ENCODE peak calls at places on chromosomes 3 and 15, in nine cellular contexts. A is body of pancreas, V is HFF-Myc, I is lower leg skin, N is adrenal gland, E is uterus, U is hepatocyte, X is heart right ventricle, Y is DND-41. C is an unnamed sample.

GRCh38 chr3:126389112-126389791 is 5.5 kb upstream of the CFAP100 start:
- DNase-seq in A (peak; percentile 94), V (peak; percentile 32), I (peak; percentile 98), N (peak; percentile 98), E (peak; percentile 88), U (peak; percentile 95), X (peak; percentile 85), Y (no peak), C (peak; percentile 70)

GRCh38 chr15:51425517-51426033 is 84.1 kb downstream of the GLDN start:
- DNase-seq in A (no peak), V (no peak), I (no peak), N (no peak), E (no peak), U (no peak), X (no peak), Y (no peak), C (no peak)

GRCh38 chr3:33883538-33884203 is 85.2 kb downstream of the PDCD6IP start:
- DNase-seq in A (no peak), V (peak; percentile 24), I (no peak), N (no peak), E (no peak), U (peak; percentile 60), X (peak; percentile 24), Y (peak; percentile 17), C (peak; percentile 51)

GRCh38 chr3:110984456-110985250 is 87.0 kb upstream of the NECTIN3 start:
- DNase-seq in A (no peak), V (no peak), I (no peak), N (no peak), E (no peak), U (no peak), X (no peak), Y (no peak), C (no peak)

GRCh38 chr3:111952866-111953450 is 25.9 kb upstream of the ABHD10 start:
- DNase-seq in A (no peak), V (no peak), I (no peak), N (no peak), E (no peak), U (no peak), X (no peak), Y (no peak), C (no peak)

GRCh38 chr15:39376371-39376909 is 204.4 kb upstream of the THBS1 start:
- DNase-seq in A (no peak), V (no peak), I (no peak), N (no peak), E (no peak), U (no peak), X (no peak), Y (no peak), C (no peak)

GRCh38 chr3:21158801-21159564 is 592.0 kb downstream of the ZNF385D start:
- DNase-seq in A (no peak), V (peak; percentile 27), I (no peak), N (no peak), E (no peak), U (peak; percentile 4), X (no peak), Y (no peak), C (no peak)

GRCh38 chr3:155219106-155219505 is 74.4 kb downstream of the STRIT1 start:
- DNase-seq in A (no peak), V (no peak), I (no peak), N (no peak), E (no peak), U (no peak), X (no peak), Y (no peak), C (no peak)

GRCh38 chr3:185939721-185940120 is 1.9 kb upstream of the TRA2B start:
- DNase-seq in A (no peak), V (no peak), I (no peak), N (no peak), E (no peak), U (no peak), X (no peak), Y (no peak), C (no peak)

GRCh38 chr3:185934726-185935464 is 2.9 kb downstream of the TRA2B start:
- DNase-seq in A (no peak), V (no peak), I (no peak), N (no peak), E (no peak), U (no peak), X (no peak), Y (no peak), C (no peak)

GRCh38 chr3:185936814-185937688 is 763 bp downstream of the TRA2B start:
- DNase-seq in A (peak; percentile 91), V (peak; percentile 72), I (peak; percentile 97), N (peak; percentile 96), E (peak; percentile 88), U (peak; percentile 94), X (peak; percentile 92), Y (peak; percentile 90), C (peak; percentile 94)

GRCh38 chr3:185935465-185936263 is 2.1 kb downstream of the TRA2B start:
- DNase-seq in A (no peak), V (no peak), I (no peak), N (no peak), E (no peak), U (no peak), X (no peak), Y (no peak), C (no peak)

DNA sequence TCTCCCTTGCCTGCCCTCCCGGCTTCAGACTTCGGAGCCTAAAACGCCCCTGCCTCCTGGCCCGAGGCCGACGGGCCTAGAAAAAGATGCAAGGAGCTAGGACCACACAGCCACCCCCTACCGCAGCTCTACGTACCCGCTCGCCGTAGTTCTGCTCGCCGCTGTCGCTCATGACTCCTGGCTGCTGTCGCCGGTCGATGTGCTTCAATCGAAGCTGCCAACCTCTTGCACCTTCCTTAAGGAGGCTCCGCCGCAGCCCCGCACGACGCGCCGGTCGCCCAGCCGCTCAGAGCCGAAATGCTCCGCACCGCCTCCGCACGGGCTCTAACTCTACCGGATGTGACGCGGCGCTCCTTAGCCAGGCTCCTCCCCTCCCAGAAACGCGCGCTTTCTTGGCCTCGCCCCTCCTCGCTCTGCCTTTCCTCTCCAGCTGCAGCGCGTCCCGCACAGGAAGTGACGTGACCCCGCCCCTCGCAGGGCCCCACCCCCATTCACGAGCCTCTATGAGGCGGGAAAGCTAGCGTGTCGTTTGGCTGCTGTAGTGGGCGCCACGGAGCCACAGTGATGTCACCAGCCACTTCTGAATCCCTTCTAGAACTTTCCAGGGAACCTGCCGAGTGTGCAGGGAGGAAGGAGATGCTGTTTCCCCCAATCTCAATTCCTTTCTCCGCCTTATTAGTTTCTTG is at the start of gene TRA2B:
- DNase-seq in A (peak; percentile 99), V (peak; percentile 92), I (peak; percentile 100), N (peak; percentile 99), E (peak; percentile 99), U (peak; percentile 99), X (peak; percentile 99), Y (peak; percentile 99), C (peak; percentile 99)
- TF ChIP-seq CTCF in A (peak; percentile 27), V (no peak), I (no peak), N (peak; percentile 16), E (peak; percentile 6), U (peak; percentile 43), X (peak; percentile 12), Y (peak; percentile 61), C (peak; percentile 11)

GRCh38 chr3:189325454-189325853 is 153.7 kb downstream of the TPRG1 start:
- DNase-seq in A (no peak), V (no peak), I (no peak), N (no peak), E (no peak), U (no peak), X (no peak), Y (no peak), C (no peak)

GRCh38 chr3:189320511-189320910 is 148.7 kb downstream of the TPRG1 start:
- DNase-seq in A (no peak), V (no peak), I (no peak), N (no peak), E (no peak), U (no peak), X (no peak), Y (no peak), C (no peak)

GRCh38 chr3:189330066-189330465 is 158.3 kb downstream of the TPRG1 start:
- DNase-seq in A (no peak), V (no peak), I (no peak), N (no peak), E (no peak), U (no peak), X (no peak), Y (no peak), C (no peak)

GRCh38 chr3:189322339-189322738 is 150.6 kb downstream of the TPRG1 start:
- DNase-seq in A (no peak), V (no peak), I (no peak), N (no peak), E (no peak), U (no peak), X (no peak), Y (no peak), C (no peak)

DNA sequence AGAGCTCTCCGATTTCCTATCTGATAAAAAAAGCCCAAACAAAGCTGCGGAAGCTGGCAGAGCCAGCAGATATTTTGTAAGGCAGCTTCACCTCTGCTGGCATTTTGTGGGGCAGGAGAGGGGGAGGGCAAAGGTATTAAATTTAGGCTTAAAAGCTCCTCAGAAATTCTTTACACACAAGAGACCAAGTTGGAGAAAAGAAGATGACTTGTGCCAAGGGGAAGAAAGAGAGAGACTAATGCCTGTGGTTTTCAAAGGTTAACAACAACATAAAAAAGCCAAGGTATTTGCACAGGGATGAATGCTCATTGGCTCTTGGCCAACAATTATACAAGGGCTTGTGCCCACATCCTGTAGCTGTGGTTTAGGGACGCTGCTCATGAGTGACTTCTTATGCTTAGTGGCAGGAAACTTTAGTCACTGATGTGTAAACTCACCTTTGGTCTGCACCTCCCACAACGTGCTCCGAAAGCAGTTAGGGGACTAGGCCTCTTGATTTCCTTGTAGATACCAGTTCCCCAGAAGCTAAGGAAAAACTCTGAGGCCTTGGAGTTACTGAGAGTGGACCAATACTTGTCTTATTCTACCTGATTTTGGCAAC is 152.9 kb downstream of the TPRG1 start:
- DNase-seq in A (no peak), V (peak; percentile 75), I (no peak), N (no peak), E (no peak), U (peak; percentile 88), X (peak; percentile 5), Y (peak; percentile 90), C (peak; percentile 95)
- H3K4me3 ChIP-seq in A (no peak overlapping the region), V (no peak overlapping the region), I (no peak overlapping the region), N (no peak overlapping the region), E (no peak overlapping the region), U (no peak overlapping the region), X (no peak overlapping the region), Y (no peak overlapping the region), C (no peak overlapping the region)

DNA sequence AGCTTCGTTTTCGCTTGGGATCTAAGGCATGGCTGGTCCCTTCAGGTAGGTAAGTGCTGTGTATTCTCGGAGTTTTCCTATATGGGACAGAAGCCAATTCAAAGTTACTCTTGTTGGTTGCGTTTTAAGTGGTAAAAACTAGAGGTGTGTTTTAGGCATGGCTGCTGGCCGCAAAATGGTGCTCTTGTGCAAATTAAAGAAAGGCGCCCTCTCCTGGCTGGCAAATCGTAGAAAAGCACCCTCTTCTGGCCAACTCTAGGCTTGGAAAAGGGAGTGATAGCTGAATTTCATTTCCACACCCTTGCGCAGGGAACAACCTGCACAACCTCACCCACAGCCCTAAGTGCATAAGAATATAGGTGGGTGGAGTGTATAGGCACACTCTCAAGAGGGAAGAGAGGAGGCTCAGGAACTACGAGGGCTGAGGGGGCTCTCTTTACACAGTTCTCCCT is 23.5 kb downstream of the DRD3 start:
- DNase-seq in A (peak; percentile 18), V (no peak), I (no peak), N (peak; percentile 66), E (no peak), U (peak; percentile 14), X (peak; percentile 8), Y (peak; percentile 35), C (peak; percentile 55)
- TF ChIP-seq CTCF in A (peak; percentile 7), V (peak; percentile 61), I (no peak), N (peak; percentile 37), E (no peak), U (peak; percentile 35), X (peak; percentile 36), Y (peak; percentile 63), C (peak; percentile 54)

GRCh38 chr3:44992555-44993470 is 16.8 kb downstream of the EXOSC7 start:
- DNase-seq in A (no peak), V (no peak), I (no peak), N (peak; percentile 58), E (no peak), U (peak; percentile 47), X (no peak), Y (peak; percentile 40), C (no peak)
- H3K4me3 ChIP-seq in A (no peak overlapping the region), V (no peak overlapping the region), I (no peak overlapping the region), N (no peak overlapping the region), E (no peak overlapping the region), U (no peak overlapping the region), X (no peak overlapping the region), Y (no peak overlapping the region), C (no peak overlapping the region)

C was measured in GM12865.